ENCODE peak calls at places on chromosomes 5 and 9, in eight cellular contexts. F, B, Q, K, U, Y, J and A are unnamed samples.
A peak's percentile ranks its signal among the peaks of the same experiment; 100 is the strongest.

GRCh38 chr9:109477269-109478203 is 20.6 kb downstream of the PTPN3 start:
- DNase-seq in F (peak; percentile 41), B (peak; percentile 89), Q (no peak), K (no peak), U (peak; percentile 71), Y (no peak), J (no peak), A (no peak)

GRCh38 chr5:134503088-134503936 is 22.2 kb upstream of the JADE2 start:
- DNase-seq in F (no peak), B (no peak), Q (peak; percentile 59), K (no peak), U (peak; percentile 37), Y (peak; percentile 91), J (peak; percentile 77), A (peak; percentile 80)

GRCh38 chr5:73447234-73448071 is 1.1 kb downstream of the FOXD1 start:
- DNase-seq in F (peak; percentile 56), B (peak; percentile 82), Q (peak; percentile 66), K (no peak), U (no peak), Y (peak; percentile 68), J (peak; percentile 43), A (no peak)

GRCh38 chr5:116423091-116423490 is 151.5 kb downstream of the SEMA6A start:
- DNase-seq in F (no peak), B (no peak), Q (no peak), K (no peak), U (no peak), Y (no peak), J (no peak), A (no peak)

GRCh38 chr9:72476617-72477375 is 44.6 kb upstream of the TMC1 start:
- DNase-seq in F (no peak), B (no peak), Q (no peak), K (no peak), U (no peak), Y (no peak), J (peak; percentile 34), A (no peak)

GRCh38 chr5:39093351-39093749 is 19.2 kb upstream of the RICTOR start:
- DNase-seq in F (no peak), B (no peak), Q (no peak), K (no peak), U (no peak), Y (no peak), J (no peak), A (no peak)

GRCh38 chr9:79185866-79186265 is 385.9 kb upstream of the TLE4 start:
- DNase-seq in F (no peak), B (no peak), Q (no peak), K (no peak), U (no peak), Y (no peak), J (no peak), A (no peak)

GRCh38 chr5:116564322-116564721 is 10.3 kb downstream of the SEMA6A start:
- DNase-seq in F (no peak), B (no peak), Q (no peak), K (no peak), U (no peak), Y (no peak), J (no peak), A (no peak)

GRCh38 chr9:86434039-86434726 is 80.0 kb upstream of the TUT7 start:
- DNase-seq in F (peak; percentile 57), B (no peak), Q (no peak), K (peak; percentile 18), U (peak; percentile 32), Y (peak; percentile 66), J (no peak), A (peak; percentile 64)

GRCh38 chr9:5622019-5622418 is 6.9 kb upstream of the RIC1 start:
- DNase-seq in F (no peak), B (no peak), Q (no peak), K (no peak), U (no peak), Y (no peak), J (no peak), A (no peak)

GRCh38 chr5:124932791-124933600 is 186.6 kb upstream of the ZNF608 start:
- DNase-seq in F (no peak), B (no peak), Q (no peak), K (no peak), U (no peak), Y (no peak), J (no peak), A (no peak)

GRCh38 chr5:62326702-62327101 is 20.7 kb downstream of the KIF2A start:
- DNase-seq in F (no peak), B (no peak), Q (no peak), K (no peak), U (no peak), Y (no peak), J (no peak), A (no peak)

GRCh38 chr9:129776938-129777768 is 24.3 kb upstream of the PTGES start:
- DNase-seq in F (no peak), B (peak; percentile 98), Q (peak; percentile 35), K (peak; percentile 87), U (peak; percentile 80), Y (peak; percentile 98), J (peak; percentile 88), A (peak; percentile 97)

GRCh38 chr5:177096162-177097015 is 9.7 kb downstream of the FGFR4 start:
- DNase-seq in F (no peak), B (no peak), Q (no peak), K (no peak), U (no peak), Y (no peak), J (no peak), A (no peak)